ENCODE peak calls at places on chromosome 18, in five cellular contexts. I, H, P, V and X are unnamed samples. For H3K27me3, the result is how much of the 10 kb centered on the place peaks cover.

GRCh38 chr18:2597639-2598038 is 26.3 kb downstream of the NDC80 start:
- DNase-seq in I (no peak), H (no peak), P (no peak), V (no peak), X (no peak)

GRCh38 chr18:75638597-75639467 is 211.3 kb upstream of the SMIM21 start:
- DNase-seq in I (no peak), H (no peak), P (no peak), V (peak), X (no peak)

GRCh38 chr18:31482051-31482450 is 15.9 kb upstream of the DSG2 start:
- DNase-seq in I (no peak), H (no peak), P (no peak), V (no peak), X (no peak)

GRCh38 chr18:4157339-4157738 is 297.8 kb downstream of the DLGAP1 start:
- DNase-seq in I (no peak), H (no peak), P (peak), V (no peak), X (no peak)

GRCh38 chr18:52046842-52047241 is 293.2 kb upstream of the DCC start:
- DNase-seq in I (no peak), H (no peak), P (no peak), V (no peak), X (no peak)

GRCh38 chr18:48800479-48800876 is 150.3 kb downstream of the SMAD7 start:
- DNase-seq in I (no peak), H (no peak), P (no peak), V (no peak), X (no peak)

GRCh38 chr18:9516437-9517064 is 41.2 kb downstream of the RALBP1 start:
- DNase-seq in I (peak), H (peak), P (peak), V (no peak), X (peak)

GRCh38 chr18:59742325-59743111 is 45.3 kb upstream of the CCBE1 start:
- DNase-seq in I (no peak), H (no peak), P (no peak), V (no peak), X (no peak)

GRCh38 chr18:77058186-77058847 is 74.3 kb downstream of the MBP start:
- DNase-seq in I (no peak), H (no peak), P (no peak), V (no peak), X (no peak)

GRCh38 chr18:48644029-48644428 is 105.2 kb downstream of the CTIF start:
- DNase-seq in I (no peak), H (no peak), P (no peak), V (no peak), X (no peak)

GRCh38 chr18:8611916-8612576 is 2.8 kb downstream of the RAB12 start:
- DNase-seq in I (no peak), H (no peak), P (no peak), V (no peak), X (no peak)

GRCh38 chr18:555705-556402 is 24.3 kb upstream of the CETN1 start:
- DNase-seq in I (no peak), H (no peak), P (no peak), V (no peak), X (no peak)

GRCh38 chr18:9468998-9469397 is 6.3 kb upstream of the RALBP1 start:
- DNase-seq in I (no peak), H (no peak), P (no peak), V (no peak), X (no peak)

GRCh38 chr18:23632615-23633014 is 30.1 kb downstream of the ANKRD29 start:
- DNase-seq in I (no peak), H (no peak), P (no peak), V (no peak), X (no peak)

GRCh38 chr18:8766576-8767253 is 61.4 kb downstream of the MTCL1 start:
- DNase-seq in I (no peak), H (no peak), P (no peak), V (no peak), X (no peak)

GRCh38 chr18:9701604-9702324 is 6.3 kb upstream of the RAB31 start:
- DNase-seq in I (no peak), H (no peak), P (no peak), V (no peak), X (no peak)

GRCh38 chr18:56330381-56331115 is 307.8 kb downstream of the TXNL1 start:
- DNase-seq in I (no peak), H (no peak), P (no peak), V (no peak), X (no peak)

GRCh38 chr18:3819933-3820332 is 370.0 kb downstream of the TGIF1 start:
- DNase-seq in I (no peak), H (no peak), P (no peak), V (no peak), X (no peak)

GRCh38 chr18:75137346-75137877 is 71.5 kb downstream of the PTGR3 start:
- DNase-seq in I (no peak), H (no peak), P (no peak), V (no peak), X (no peak)

GRCh38 chr18:22311301-22311700 is 106.4 kb downstream of the CTAGE1 start:
- DNase-seq in I (no peak), H (no peak), P (no peak), V (no peak), X (no peak)

GRCh38 chr18:30828700-30829099 is 213.8 kb downstream of the DSC3 start:
- DNase-seq in I (no peak), H (no peak), P (no peak), V (no peak), X (no peak)

GRCh38 chr18:43786893-43787292 is 509.6 kb upstream of the SYT4 start:
- DNase-seq in I (no peak), H (no peak), P (no peak), V (no peak), X (no peak)

GRCh38 chr18:11108956-11109355 is 40.4 kb downstream of the PIEZO2 start:
- DNase-seq in I (no peak), H (no peak), P (no peak), V (no peak), X (no peak)
- H3K27me3 ChIP-seq in I (under half), H (under half), P (under half), V (under half), X (under half)

GRCh38 chr18:35456181-35456850 is 41.4 kb downstream of the INO80C start:
- DNase-seq in I (peak), H (no peak), P (no peak), V (no peak), X (no peak)
- TF ChIP-seq SP1 in I (peak), H (no peak), P (no peak), V (no peak), X (no peak)

DNA sequence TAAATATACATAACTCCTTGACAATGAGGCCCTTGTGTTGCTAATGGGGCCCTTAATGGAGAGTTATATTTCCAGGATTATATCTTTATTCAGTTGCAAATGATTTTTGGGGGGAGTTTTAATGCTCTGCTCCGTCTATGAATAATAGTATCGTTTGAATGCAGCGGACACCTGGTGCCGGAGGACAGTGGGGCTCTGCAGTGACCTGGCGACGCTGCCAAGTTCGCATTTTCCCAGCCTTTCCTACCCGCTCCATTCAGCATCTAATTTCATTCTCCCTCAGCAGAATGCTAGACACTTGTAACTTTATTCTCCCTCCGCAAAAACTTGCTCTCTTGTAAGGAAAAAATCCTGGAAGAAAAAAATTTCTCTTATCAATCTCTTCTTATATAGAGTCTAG is 257.6 kb upstream of the SALL3 start:
- DNase-seq in I (no peak), H (no peak), P (no peak), V (no peak), X (no peak)
- H3K27me3 ChIP-seq in I (under half), H (under half), P (under half), V (under half), X (under half)

GRCh38 chr18:40037386-40037785 is 1917.6 kb upstream of the PIK3C3 start:
- DNase-seq in I (no peak), H (no peak), P (no peak), V (no peak), X (no peak)
- TF ChIP-seq SP1 in I (no peak), H (no peak), P (no peak), V (no peak), X (no peak)

DNA sequence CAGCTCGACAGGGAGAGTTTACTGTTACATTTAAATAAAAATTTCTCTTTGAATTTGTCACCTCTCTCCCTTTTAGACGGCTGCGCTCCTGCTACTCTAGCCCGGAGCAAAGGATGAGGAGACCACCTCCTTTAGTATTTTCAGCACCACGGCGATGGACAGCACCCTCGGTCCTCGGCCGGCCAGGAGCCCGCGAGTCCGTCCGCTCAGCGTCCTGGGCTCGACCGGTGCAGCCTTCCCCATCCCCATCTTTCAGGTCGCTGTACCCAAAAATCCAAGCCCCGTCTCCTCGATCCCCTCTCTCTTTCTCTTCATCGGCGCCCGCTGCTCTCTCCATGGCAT is 831 bp downstream of the CELF4 start:
- DNase-seq in I (no peak), H (peak), P (no peak), V (no peak), X (no peak)
- H3K27me3 ChIP-seq in I (under half), H (under half), P (under half), V (under half), X (under half)

DNA sequence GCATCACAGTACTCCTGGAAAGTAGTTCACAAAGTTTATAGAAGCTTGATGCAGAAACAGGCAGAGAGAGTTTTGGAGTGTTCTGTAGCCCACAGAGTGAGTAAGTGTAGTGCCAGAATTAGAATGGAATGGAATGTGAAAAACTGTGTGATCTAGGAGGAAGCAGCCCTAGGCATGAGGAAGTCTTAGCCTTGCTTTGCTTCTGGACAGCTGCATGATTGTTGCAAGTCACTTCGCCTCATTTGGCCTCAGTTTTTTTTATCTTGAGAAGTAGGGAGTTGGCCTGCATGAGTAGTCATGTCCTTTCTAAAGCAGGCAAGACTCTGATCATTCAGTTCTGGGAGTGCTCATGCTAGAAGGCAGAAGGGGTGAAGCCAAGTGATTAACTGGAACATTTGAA is 10.9 kb downstream of the SERPINB12 start:
- DNase-seq in I (peak), H (no peak), P (no peak), V (no peak), X (no peak)
- TF ChIP-seq SP1 in I (peak), H (no peak), P (no peak), V (no peak), X (no peak)